ENCODE peak calls at places on chromosomes 7 and 10, in nine cellular contexts. D is esophagus squamous epithelium, U is adrenal gland, E is H54, C is heart left ventricle, J is breast epithelium, W is H1, R is A549, B is lower leg skin. Z is an unnamed sample.

GRCh38 chr10:73506491-73506890 is 10.7 kb upstream of the PPP3CB start:
- DNase-seq in U (no peak), R (no peak), E (no peak), D (no peak), J (no peak), B (no peak), C (no peak), W (no peak), Z (no peak)

GRCh38 chr7:148275359-148275890 is 315.1 kb upstream of the C7orf33 start:
- DNase-seq in W (no peak), C (no peak), E (no peak), U (no peak), J (no peak), R (no peak), B (no peak), D (no peak), Z (no peak)

GRCh38 chr10:97131702-97132101 is 54.1 kb downstream of the SLIT1 start:
- DNase-seq in B (no peak), E (no peak), R (no peak), J (no peak), C (no peak), D (no peak), U (no peak), W (no peak), Z (no peak)

GRCh38 chr7:41842956-41843355 is 140.1 kb upstream of the INHBA start:
- DNase-seq in D (no peak), C (no peak), E (no peak), B (no peak), W (no peak), U (no peak), R (no peak), J (no peak), Z (no peak)

GRCh38 chr10:132914732-132915131 is 27.6 kb downstream of the CFAP46 start:
- DNase-seq in J (no peak), E (no peak), C (peak; percentile 22), U (no peak), B (no peak), R (no peak), D (no peak), W (no peak), Z (no peak)

GRCh38 chr10:64079341-64079740 is 558.1 kb downstream of the REEP3 start:
- DNase-seq in W (no peak), D (no peak), J (no peak), C (no peak), U (no peak), R (no peak), E (no peak), B (no peak), Z (no peak)

GRCh38 chr10:11256896-11257295 is 239.2 kb downstream of the CELF2 start:
- DNase-seq in B (no peak), E (no peak), J (no peak), W (no peak), U (no peak), R (no peak), C (no peak), D (no peak), Z (no peak)

GRCh38 chr10:119149723-119150122 is 15.8 kb downstream of the SFXN4 start:
- DNase-seq in D (no peak), J (no peak), E (no peak), C (no peak), W (peak; percentile 78), R (peak; percentile 34), U (no peak), B (no peak), Z (no peak)

GRCh38 chr10:47364366-47364765 is 16.2 kb downstream of the RBP3 start:
- DNase-seq in U (no peak), R (no peak), W (no peak), J (no peak), B (no peak), C (no peak), E (no peak), D (no peak), Z (no peak)

GRCh38 chr10:80684217-80684616 is 146.5 kb downstream of the SH2D4B start:
- DNase-seq in J (no peak), R (peak; percentile 48), U (no peak), W (no peak), D (no peak), C (no peak), E (no peak), B (no peak), Z (no peak)

GRCh38 chr7:85184599-85185354 is 2.1 kb downstream of the SEMA3D start:
- DNase-seq in D (no peak), C (peak; percentile 29), R (no peak), E (no peak), W (peak; percentile 54), J (no peak), B (peak; percentile 21), U (peak; percentile 58), Z (no peak)

GRCh38 chr7:86939197-86939814 is 120.1 kb downstream of the ELAPOR2 start:
- DNase-seq in D (no peak), J (no peak), C (no peak), R (peak; percentile 72), E (no peak), U (peak; percentile 61), W (no peak), B (peak; percentile 58), Z (no peak)

GRCh38 chr10:30098624-30099023 is 39.2 kb upstream of the JCAD start:
- DNase-seq in B (no peak), E (no peak), W (no peak), R (peak; percentile 12), D (no peak), U (no peak), J (no peak), C (no peak), Z (no peak)

GRCh38 chr7:21140622-21141021 is 287.3 kb upstream of the SP4 start:
- DNase-seq in E (no peak), J (no peak), B (no peak), D (no peak), R (no peak), C (no peak), W (no peak), U (no peak), Z (no peak)

GRCh38 chr10:36547965-36548364 is 577.4 kb upstream of the ANKRD30A start:
- DNase-seq in B (no peak), E (no peak), D (no peak), J (no peak), W (no peak), U (no peak), C (no peak), R (no peak), Z (no peak)

GRCh38 chr7:81005254-81005653 is 86.4 kb upstream of the SEMA3C start:
- DNase-seq in E (no peak), J (no peak), W (no peak), C (no peak), B (no peak), D (no peak), U (no peak), R (no peak), Z (no peak)
- TF ChIP-seq POLR2A in E (no peak), J (no peak), W (no peak), C (no peak), B (no peak), D (no peak), U (no peak), R (no peak), Z (no peak)

GRCh38 chr7:27163776-27164380 is 1.5 kb downstream of the HOXA9 start:
- DNase-seq in B (no peak), W (no peak), J (no peak), U (no peak), D (no peak), E (no peak), C (no peak), R (no peak), Z (peak; percentile 53)

GRCh38 chr7:27166475-27167169 is 1.3 kb upstream of the HOXA9 start:
- DNase-seq in J (no peak), C (peak; percentile 16), B (no peak), D (no peak), U (no peak), R (no peak), W (no peak), E (no peak), Z (no peak)

GRCh38 chr7:27164381-27165088 is 802 bp downstream of the HOXA9 start:
- DNase-seq in D (no peak), W (no peak), R (no peak), C (peak; percentile 23), E (no peak), B (no peak), J (no peak), U (no peak), Z (peak; percentile 66)

GRCh38 chr7:27165655-27166474 is 528 bp upstream of the HOXA9 start:
- DNase-seq in R (no peak), E (no peak), W (no peak), C (peak; percentile 6), U (no peak), B (no peak), J (no peak), D (no peak), Z (no peak)

GRCh38 chr7:27165089-27165654 is at the start of gene HOXA9:
- DNase-seq in E (no peak), J (peak; percentile 81), U (peak; percentile 92), R (no peak), C (peak; percentile 33), B (peak; percentile 94), D (no peak), W (no peak), Z (peak; percentile 48)
- TF ChIP-seq POLR2A in E (peak; percentile 22), J (no peak), U (peak; percentile 59), R (no peak), C (no peak), B (no peak), D (no peak), W (no peak), Z (peak; percentile 86)

GRCh38 chr10:52561322-52561721 is 211.3 kb downstream of the MBL2 start:
- DNase-seq in W (no peak), B (no peak), C (no peak), U (no peak), J (no peak), D (no peak), E (no peak), R (no peak), Z (no peak)

GRCh38 chr10:52563361-52563760 is 209.2 kb downstream of the MBL2 start:
- DNase-seq in C (no peak), J (no peak), U (no peak), B (no peak), E (no peak), W (no peak), R (no peak), D (no peak), Z (no peak)

GRCh38 chr10:52558090-52558489 is 214.5 kb downstream of the MBL2 start:
- DNase-seq in U (no peak), W (no peak), C (no peak), B (no peak), J (no peak), D (no peak), E (no peak), R (no peak), Z (no peak)
- TF ChIP-seq POLR2A in U (no peak), W (no peak), C (no peak), B (no peak), J (no peak), D (no peak), E (no peak), R (no peak), Z (no peak)

GRCh38 chr7:112481337-112481736 is 546 bp downstream of the LSMEM1 start:
- DNase-seq in R (no peak), W (no peak), B (no peak), D (no peak), U (no peak), C (no peak), J (no peak), E (no peak), Z (no peak)

GRCh38 chr7:112481833-112482669 is 1.3 kb downstream of the LSMEM1 start:
- DNase-seq in D (no peak), U (peak; percentile 84), E (peak; percentile 30), R (peak; percentile 77), C (peak; percentile 72), B (peak; percentile 66), J (peak; percentile 71), W (no peak), Z (no peak)

GRCh38 chr7:112476390-112477052 is 4.3 kb upstream of the LSMEM1 start:
- DNase-seq in R (no peak), C (no peak), B (no peak), W (no peak), E (no peak), U (no peak), D (no peak), J (no peak), Z (no peak)
- TF ChIP-seq POLR2A in R (no peak), C (no peak), B (no peak), W (no peak), E (no peak), U (no peak), D (no peak), J (no peak), Z (no peak)